ENCODE peak calls at places on chromosomes 3 and 15, in seven cellular contexts. F is cardiac muscle cell, R is HCT116, B is body of pancreas, Q is upper lobe of left lung, U is A673, C is suprapubic skin. L is an unnamed sample.
A peak's percentile ranks its signal among the peaks of the same experiment; 100 is the strongest.

GRCh38 chr3:48209438-48209837 is 13.9 kb upstream of the CAMP start:
- DNase-seq in C (no peak), B (no peak), Q (no peak), R (no peak), U (no peak), F (no peak), L (no peak)

GRCh38 chr3:128984596-128984995 is 9.3 kb downstream of the CFAP92 start:
- DNase-seq in R (no peak), F (no peak), C (no peak), U (no peak), B (no peak), Q (no peak), L (no peak)

GRCh38 chr3:40930131-40930538 is 269.2 kb upstream of the CTNNB1 start:
- DNase-seq in U (no peak), C (no peak), F (peak; percentile 18), R (no peak), Q (no peak), B (peak; percentile 74), L (no peak)

GRCh38 chr3:178845446-178846118 is 226.0 kb downstream of the ZMAT3 start:
- DNase-seq in F (no peak), C (no peak), U (no peak), Q (no peak), B (no peak), R (no peak), L (no peak)

GRCh38 chr3:129623447-129624118 is 17.1 kb upstream of the PLXND1 start:
- DNase-seq in R (no peak), C (peak; percentile 85), U (no peak), B (peak; percentile 61), Q (no peak), F (peak; percentile 68), L (no peak)

GRCh38 chr15:38588672-38589071 is 24.1 kb upstream of the RASGRP1 start:
- DNase-seq in C (no peak), U (no peak), R (no peak), B (no peak), Q (no peak), F (peak; percentile 10), L (no peak)

GRCh38 chr3:12025584-12025983 is 21.4 kb downstream of the SYN2 start:
- DNase-seq in Q (no peak), F (no peak), B (no peak), C (no peak), U (no peak), R (no peak), L (no peak)

GRCh38 chr3:41095702-41096101 is 103.6 kb upstream of the CTNNB1 start:
- DNase-seq in Q (no peak), C (no peak), U (peak; percentile 4), F (no peak), B (no peak), R (no peak), L (no peak)

GRCh38 chr15:41205315-41205714 is 25.2 kb downstream of the EXD1 start:
- DNase-seq in Q (no peak), C (no peak), U (no peak), R (no peak), F (no peak), B (no peak), L (no peak)

GRCh38 chr3:108406063-108406660 is 104.2 kb downstream of the MYH15 start:
- DNase-seq in F (peak; percentile 39), R (no peak), U (no peak), B (no peak), Q (no peak), C (no peak), L (no peak)

GRCh38 chr15:52093539-52094502 is 18.8 kb downstream of the BCL2L10 start:
- DNase-seq in F (peak; percentile 88), R (no peak), B (peak; percentile 28), C (peak; percentile 88), U (peak; percentile 36), Q (no peak), L (no peak)

GRCh38 chr3:173977747-173978146 is 580.2 kb downstream of the NLGN1 start:
- DNase-seq in C (no peak), B (no peak), Q (no peak), R (no peak), U (no peak), F (no peak), L (no peak)

GRCh38 chr3:189249987-189250386 is 78.2 kb downstream of the TPRG1 start:
- DNase-seq in F (no peak), U (no peak), C (no peak), B (no peak), Q (no peak), R (no peak), L (no peak)

DNA sequence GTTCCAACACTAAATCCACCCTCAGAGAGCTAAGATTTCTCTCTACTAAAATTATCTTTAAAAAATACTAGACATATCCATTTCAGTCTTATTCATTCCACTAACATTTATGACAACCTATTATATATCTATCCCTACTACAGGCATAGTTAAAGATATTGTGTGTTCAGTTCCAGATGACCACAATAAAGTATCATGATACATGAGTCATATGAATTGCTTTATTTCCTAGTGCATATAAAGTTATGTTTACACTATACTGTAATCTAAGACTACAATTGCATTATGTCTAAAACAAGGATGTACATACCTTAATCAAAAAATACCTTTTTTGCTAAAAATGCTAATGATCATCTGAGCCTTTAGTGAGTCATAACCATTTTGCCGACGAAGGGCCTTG is 19.4 kb downstream of the SHOX2 start:
- DNase-seq in U (no peak), B (no peak), F (no peak), R (no peak), C (no peak), Q (no peak), L (no peak)
- H3K27me3 ChIP-seq in U (peaks cover 10% of the 10 kb centered on the region), B (no peaks in the 10 kb centered on the region), F (peaks cover 39% of the 10 kb centered on the region), R (no peaks in the 10 kb centered on the region), C (peaks cover 32% of the 10 kb centered on the region), Q (no peaks in the 10 kb centered on the region), L (no peaks in the 10 kb centered on the region)

GRCh38 chr3:149830902-149831301 is 17.9 kb downstream of the RNF13 start:
- DNase-seq in Q (no peak), F (no peak), C (no peak), B (no peak), U (no peak), R (no peak), L (no peak)
- H3K9me3 ChIP-seq in Q (peaks cover 17% of the 10 kb centered on the region), F (peaks cover 3% of the 10 kb centered on the region), C (peaks cover 18% of the 10 kb centered on the region), B (no peaks in the 10 kb centered on the region), U (peaks cover 44% of the 10 kb centered on the region), R (peaks cover 21% of the 10 kb centered on the region), L (peaks cover 3% of the 10 kb centered on the region)

GRCh38 chr15:69500339-69500738 is 47.7 kb downstream of the RPLP1 start:
- DNase-seq in Q (no peak), R (no peak), U (no peak), F (no peak), B (no peak), C (no peak), L (no peak)

GRCh38 chr15:69502470-69503045 is 49.9 kb downstream of the RPLP1 start:
- DNase-seq in F (no peak), C (peak; percentile 35), R (no peak), U (no peak), Q (peak; percentile 42), B (no peak), L (peak; percentile 30)

GRCh38 chr15:69505906-69506305 is 53.3 kb downstream of the RPLP1 start:
- DNase-seq in U (no peak), B (no peak), F (no peak), Q (no peak), C (peak; percentile 12), R (no peak), L (no peak)

GRCh38 chr15:69501456-69501855 is 48.8 kb downstream of the RPLP1 start:
- DNase-seq in B (no peak), C (peak; percentile 40), Q (no peak), F (no peak), U (no peak), R (no peak), L (peak; percentile 52)

GRCh38 chr15:69504352-69505040 is 51.9 kb downstream of the RPLP1 start:
- DNase-seq in R (no peak), Q (no peak), F (no peak), U (no peak), C (peak; percentile 48), B (no peak), L (no peak)
- H3K27me3 ChIP-seq in R (no peaks in the 10 kb centered on the region), Q (no peaks in the 10 kb centered on the region), F (no peaks in the 10 kb centered on the region), U (no peaks in the 10 kb centered on the region), C (no peaks in the 10 kb centered on the region), B (no peaks in the 10 kb centered on the region), L (no peaks in the 10 kb centered on the region)

GRCh38 chr15:25184356-25185155 is 229.8 kb downstream of the SNRPN start:
- DNase-seq in Q (no peak), B (no peak), U (no peak), C (peak; percentile 8), R (no peak), F (no peak), L (peak; percentile 50)

GRCh38 chr15:25183581-25184330 is 229.0 kb downstream of the SNRPN start:
- DNase-seq in R (no peak), C (peak; percentile 29), F (no peak), B (peak; percentile 1), U (no peak), Q (peak; percentile 22), L (peak; percentile 5)

GRCh38 chr15:25186411-25186810 is 231.6 kb downstream of the SNRPN start:
- DNase-seq in F (no peak), C (peak; percentile 54), R (no peak), U (no peak), B (no peak), Q (no peak), L (no peak)

GRCh38 chr15:25185791-25186190 is 231.0 kb downstream of the SNRPN start:
- DNase-seq in U (no peak), C (peak; percentile 67), Q (no peak), B (no peak), F (no peak), R (no peak), L (peak; percentile 51)

DNA sequence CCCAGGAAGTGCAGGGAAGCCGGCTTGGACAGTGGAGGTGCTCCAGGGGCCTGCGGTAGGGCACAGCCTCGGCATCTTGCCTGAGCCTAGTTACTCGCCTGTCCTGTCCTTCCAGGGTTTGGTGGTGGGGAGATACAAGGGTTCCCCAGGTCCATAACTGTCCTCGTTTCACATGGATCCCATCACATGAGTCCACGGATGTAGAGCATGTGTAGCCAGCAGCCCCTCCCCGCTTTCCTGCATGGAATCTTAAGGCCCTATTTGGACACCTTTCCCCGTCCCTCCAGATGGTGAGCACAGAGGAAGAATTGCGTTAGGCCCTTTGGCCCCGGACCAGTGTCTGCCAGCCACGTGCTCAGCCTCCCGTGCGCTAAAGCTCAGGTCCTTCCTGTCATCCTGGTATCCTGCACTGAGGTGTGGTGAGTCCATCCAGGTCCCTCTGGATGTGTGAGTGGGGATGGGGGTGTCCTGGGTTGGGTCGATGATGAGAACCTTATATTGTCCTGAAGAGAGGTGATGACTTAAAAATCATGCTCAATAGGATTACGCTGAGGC is 230.4 kb downstream of the SNRPN start:
- DNase-seq in U (no peak), Q (peak; percentile 35), C (no peak), B (no peak), R (no peak), F (no peak), L (no peak)
- H3K9me3 ChIP-seq in U (peaks cover 33% of the 10 kb centered on the region), Q (peaks cover 5% of the 10 kb centered on the region), C (peaks cover 31% of the 10 kb centered on the region), B (no peaks in the 10 kb centered on the region), R (peaks cover 5% of the 10 kb centered on the region), F (no peaks in the 10 kb centered on the region), L (no peaks in the 10 kb centered on the region)

GRCh38 chr3:13108861-13109260 is 35.6 kb upstream of the IQSEC1 start:
- DNase-seq in C (no peak), F (no peak), B (peak; percentile 3), U (no peak), Q (no peak), R (no peak), L (no peak)
- H3K27me3 ChIP-seq in C (peaks cover 28% of the 10 kb centered on the region), F (no peaks in the 10 kb centered on the region), B (no peaks in the 10 kb centered on the region), U (peaks cover 6% of the 10 kb centered on the region), Q (no peaks in the 10 kb centered on the region), R (no peaks in the 10 kb centered on the region), L (no peaks in the 10 kb centered on the region)

L was measured in ascending aorta.